ENCODE peak calls at places on chromosomes 7 and 10, in ten cellular contexts. E is fibroblast of villous mesenchyme; W is T-helper 9 cell; Z is HS-5; T is right atrium auricular region; Q is GDM1; L is activated effector memory CD4-positive, alpha-beta T cell treated with anti-CD3 and anti-CD28 coated beads, Interleukin-2, amount 50 U/mL, for 16 hours; M is activated CD4-positive, alpha-beta T cell treated with anti-CD3 and anti-CD28 coated beads, Interleukin-2, amount 50 U/mL, for 24 hours; F is stimulated activated CD4-positive, alpha-beta T cell treated with anti-CD3 and anti-CD28 coated beads, Interleukin-4, amount 100 ng/mL, for 24 hours; I is immature natural killer cell. H is an unnamed sample.
A peak's percentile ranks its signal among the peaks of the same experiment; 100 is the strongest.

GRCh38 chr7:130419652-130420051 is 21.2 kb downstream of the CEP41 start:
- DNase-seq in I (no peak), L (no peak), Z (no peak), T (no peak), M (no peak), E (no peak), F (no peak), W (no peak), Q (no peak), H (no peak)

GRCh38 chr10:95133016-95133752 is 60.9 kb upstream of the ACSM6 start:
- DNase-seq in M (peak; percentile 69), T (peak; percentile 68), Q (peak; percentile 73), F (peak; percentile 69), L (peak; percentile 80), I (peak; percentile 39), Z (peak; percentile 59), E (peak; percentile 74), W (peak; percentile 43), H (peak; percentile 84)

GRCh38 chr10:68301301-68301700 is 30.6 kb upstream of the HNRNPH3 start:
- DNase-seq in T (no peak), Z (no peak), E (no peak), Q (no peak), L (no peak), W (no peak), F (no peak), M (no peak), I (no peak), H (no peak)

GRCh38 chr7:150799741-150800575 is at the start of gene TMEM176B:
- DNase-seq in L (no peak), I (no peak), F (no peak), T (no peak), Q (no peak), E (no peak), Z (no peak), M (no peak), W (no peak), H (no peak)

GRCh38 chr10:72661436-72661835 is 30.5 kb upstream of the MCU start:
- DNase-seq in W (no peak), E (no peak), T (no peak), Q (no peak), L (no peak), F (no peak), M (no peak), I (no peak), Z (no peak), H (no peak)

GRCh38 chr7:26551740-26552139 is 260.1 kb downstream of the SNX10 start:
- DNase-seq in Z (no peak), F (no peak), E (no peak), W (no peak), Q (no peak), T (no peak), I (no peak), L (no peak), M (no peak), H (no peak)

GRCh38 chr10:23445591-23445990 is 6.7 kb downstream of the OTUD1 start:
- DNase-seq in Z (no peak), W (no peak), F (no peak), T (no peak), I (no peak), M (no peak), E (no peak), Q (no peak), L (no peak), H (no peak)

GRCh38 chr7:134714791-134715190 is 64.6 kb upstream of the CALD1 start:
- DNase-seq in I (no peak), T (no peak), E (no peak), W (no peak), L (no peak), Q (no peak), Z (no peak), M (no peak), F (no peak), H (no peak)

GRCh38 chr10:122307669-122308486 is 36.8 kb downstream of the BTBD16 start:
- DNase-seq in T (peak; percentile 89), Z (peak; percentile 93), I (no peak), F (no peak), M (no peak), L (no peak), Q (no peak), E (peak; percentile 96), W (no peak), H (peak; percentile 96)

GRCh38 chr7:128954150-128954549 is 16.4 kb downstream of the IRF5 start:
- DNase-seq in L (no peak), T (no peak), I (no peak), F (no peak), Q (no peak), M (no peak), W (no peak), E (no peak), Z (no peak), H (no peak)

GRCh38 chr10:33643042-33643441 is 308.6 kb upstream of the NRP1 start:
- DNase-seq in E (no peak), T (no peak), Q (no peak), L (no peak), Z (peak; percentile 26), F (no peak), W (no peak), I (no peak), M (no peak), H (no peak)

GRCh38 chr10:49359349-49360231 is 36.3 kb downstream of the DRGX start:
- DNase-seq in Z (no peak), T (no peak), M (no peak), Q (no peak), W (no peak), L (no peak), E (peak; percentile 19), I (no peak), F (no peak), H (no peak)

GRCh38 chr10:73816917-73817729 is 5.7 kb upstream of the NDST2 start:
- DNase-seq in T (no peak), Q (no peak), M (no peak), Z (no peak), I (no peak), L (no peak), E (no peak), F (no peak), W (no peak), H (no peak)

GRCh38 chr7:137656850-137657232 is 189.9 kb downstream of the DGKI start:
- DNase-seq in M (no peak), Q (no peak), I (no peak), Z (no peak), F (no peak), E (no peak), L (no peak), W (no peak), T (no peak), H (no peak)

GRCh38 chr7:43878867-43879266 is 9.6 kb upstream of the MRPS24 start:
- DNase-seq in Q (no peak), L (no peak), W (no peak), F (no peak), M (no peak), T (no peak), I (no peak), E (peak; percentile 26), Z (no peak), H (no peak)

GRCh38 chr7:1361756-1362125 is 97.5 kb downstream of the MICALL2 start:
- DNase-seq in F (no peak), Q (no peak), W (no peak), E (no peak), I (no peak), Z (no peak), L (no peak), T (no peak), M (no peak), H (no peak)

GRCh38 chr7:36971515-36972139 is 247.3 kb upstream of the AOAH start:
- DNase-seq in L (no peak), M (no peak), F (no peak), I (no peak), W (no peak), Q (no peak), Z (no peak), T (no peak), E (no peak), H (no peak)

GRCh38 chr7:54390565-54390964 is 151.6 kb upstream of the VSTM2A start:
- DNase-seq in I (no peak), Z (no peak), E (no peak), L (no peak), W (no peak), M (no peak), F (no peak), T (no peak), Q (no peak), H (no peak)

GRCh38 chr7:1644341-1645070 is 25.6 kb upstream of the ELFN1 start:
- DNase-seq in I (no peak), W (no peak), M (no peak), T (no peak), Z (no peak), F (no peak), Q (no peak), E (no peak), L (no peak), H (no peak)

GRCh38 chr7:76037310-76037709 is 10.5 kb downstream of the STYXL1 start:
- DNase-seq in Z (peak; percentile 42), Q (no peak), F (no peak), W (no peak), I (no peak), M (no peak), T (no peak), E (peak; percentile 77), L (no peak), H (no peak)

GRCh38 chr7:154978045-154978444 is 24.9 kb downstream of the PAXIP1 start:
- DNase-seq in Q (no peak), L (no peak), Z (no peak), W (no peak), F (no peak), E (peak; percentile 18), I (no peak), T (no peak), M (no peak), H (no peak)

GRCh38 chr7:107386543-107386900 is 83.3 kb upstream of the GPR22 start:
- DNase-seq in Q (no peak), I (no peak), L (no peak), M (no peak), E (peak; percentile 36), F (no peak), Z (no peak), W (no peak), T (no peak), H (no peak)

GRCh38 chr7:103855671-103856070 is 133.8 kb downstream of the RELN start:
- DNase-seq in L (no peak), Q (no peak), E (no peak), M (no peak), Z (no peak), W (no peak), I (no peak), T (no peak), F (no peak), H (no peak)

GRCh38 chr10:103789141-103789540 is 66.2 kb downstream of the SH3PXD2A start:
- DNase-seq in M (no peak), E (no peak), Z (no peak), T (no peak), F (no peak), Q (no peak), I (no peak), W (no peak), L (no peak), H (no peak)

GRCh38 chr10:13670311-13670710 is 83.5 kb downstream of the PRPF18 start:
- DNase-seq in E (no peak), F (no peak), W (no peak), Q (no peak), T (no peak), M (no peak), Z (no peak), I (no peak), L (no peak), H (no peak)

GRCh38 chr10:71982269-71983178 is 18.3 kb downstream of the CHST3 start:
- DNase-seq in Z (no peak), F (no peak), L (no peak), E (no peak), M (no peak), Q (no peak), T (no peak), W (no peak), I (no peak), H (no peak)

GRCh38 chr10:59536576-59537014 is 173.1 kb downstream of the SLC16A9 start:
- DNase-seq in I (no peak), M (no peak), E (peak; percentile 44), Z (no peak), T (no peak), L (no peak), Q (no peak), W (no peak), F (no peak), H (no peak)

GRCh38 chr7:106609416-106609815 is 51.5 kb downstream of the CCDC71L start:
- DNase-seq in W (no peak), F (no peak), I (no peak), Q (no peak), T (no peak), Z (no peak), L (no peak), E (peak; percentile 62), M (no peak), H (peak; percentile 23)

H was measured in ACHN.